ENCODE peak calls at places on chromosomes 6 and 20, in four cellular contexts. One of them, this sample, is unnamed.

GRCh38 chr6:8556370-8557018 is 121.1 kb upstream of the SLC35B3 start:
- DNase-seq in SK-N-SH: no peak
- DNase-seq in H1: no peak
- DNase-seq in HepG2: peak
- DNase-seq in this sample: no peak

GRCh38 chr20:48839083-48839482 is 11.3 kb upstream of the PREX1 start:
- DNase-seq in SK-N-SH: no peak
- DNase-seq in H1: no peak
- DNase-seq in HepG2: no peak
- DNase-seq in this sample: no peak

GRCh38 chr6:150142657-150143501 is at the start of gene PPP1R14C:
- DNase-seq in SK-N-SH: peak
- DNase-seq in H1: peak
- DNase-seq in HepG2: no peak
- DNase-seq in this sample: peak

GRCh38 chr6:105836889-105837288 is 249.2 kb upstream of the PRDM1 start:
- DNase-seq in SK-N-SH: no peak
- DNase-seq in H1: no peak
- DNase-seq in HepG2: no peak
- DNase-seq in this sample: no peak

GRCh38 chr6:122289721-122290501 is 109.5 kb upstream of the HSF2 start:
- DNase-seq in SK-N-SH: peak
- DNase-seq in H1: no peak
- DNase-seq in HepG2: peak
- DNase-seq in this sample: no peak

GRCh38 chr20:21982559-21982958 is 277.1 kb downstream of the PAX1 start:
- DNase-seq in SK-N-SH: no peak
- DNase-seq in H1: no peak
- DNase-seq in HepG2: no peak
- DNase-seq in this sample: no peak

GRCh38 chr6:155530219-155530834 is 74.7 kb upstream of the NOX3 start:
- DNase-seq in SK-N-SH: peak
- DNase-seq in H1: no peak
- DNase-seq in HepG2: peak
- DNase-seq in this sample: peak

GRCh38 chr20:60453847-60454246 is 495.6 kb downstream of the CDH26 start:
- DNase-seq in SK-N-SH: peak
- DNase-seq in H1: peak
- DNase-seq in HepG2: no peak
- DNase-seq in this sample: no peak

GRCh38 chr20:21622097-21622496 is 83.4 kb upstream of the PAX1 start:
- DNase-seq in SK-N-SH: no peak
- DNase-seq in H1: no peak
- DNase-seq in HepG2: no peak
- DNase-seq in this sample: peak

GRCh38 chr20:17794400-17794799 is 94.6 kb downstream of the BANF2 start:
- DNase-seq in SK-N-SH: no peak
- DNase-seq in H1: no peak
- DNase-seq in HepG2: no peak
- DNase-seq in this sample: no peak

GRCh38 chr6:11609324-11610071 is 71.9 kb downstream of the TMEM170B start:
- DNase-seq in SK-N-SH: no peak
- DNase-seq in H1: no peak
- DNase-seq in HepG2: no peak
- DNase-seq in this sample: no peak

GRCh38 chr6:131910219-131910589 is 41.0 kb downstream of the CCN2 start:
- DNase-seq in SK-N-SH: no peak
- DNase-seq in H1: no peak
- DNase-seq in HepG2: no peak
- DNase-seq in this sample: no peak

GRCh38 chr6:142481466-142481865 is 179.7 kb downstream of the ADGRG6 start:
- DNase-seq in SK-N-SH: no peak
- DNase-seq in H1: no peak
- DNase-seq in HepG2: no peak
- DNase-seq in this sample: no peak

GRCh38 chr20:31494131-31494530 is 19.0 kb downstream of the REM1 start:
- DNase-seq in SK-N-SH: no peak
- DNase-seq in H1: peak
- DNase-seq in HepG2: peak
- DNase-seq in this sample: no peak

GRCh38 chr6:158819977-158820632 is 937 bp upstream of the EZR start:
- DNase-seq in SK-N-SH: no peak
- DNase-seq in H1: no peak
- DNase-seq in HepG2: no peak
- DNase-seq in this sample: no peak

GRCh38 chr20:53070224-53070623 is 98.1 kb downstream of the TSHZ2 start:
- DNase-seq in SK-N-SH: no peak
- DNase-seq in H1: no peak
- DNase-seq in HepG2: no peak
- DNase-seq in this sample: no peak

GRCh38 chr20:15895560-15896084 is 677.6 kb downstream of the KIF16B start:
- DNase-seq in SK-N-SH: no peak
- DNase-seq in H1: no peak
- DNase-seq in HepG2: no peak
- DNase-seq in this sample: no peak

GRCh38 chr6:138865480-138866101 is 69.7 kb downstream of the ECT2L start:
- DNase-seq in SK-N-SH: no peak
- DNase-seq in H1: no peak
- DNase-seq in HepG2: no peak
- DNase-seq in this sample: no peak

GRCh38 chr20:41089555-41089954 is 47.8 kb upstream of the PLCG1 start:
- DNase-seq in SK-N-SH: no peak
- DNase-seq in H1: no peak
- DNase-seq in HepG2: no peak
- DNase-seq in this sample: peak

GRCh38 chr6:31270788-31271640 is 878 bp downstream of the HLA-C start:
- DNase-seq in SK-N-SH: peak
- DNase-seq in H1: peak
- DNase-seq in HepG2: no peak
- DNase-seq in this sample: peak

GRCh38 chr6:9428416-9429172 is 986.3 kb downstream of the TFAP2A start:
- DNase-seq in SK-N-SH: no peak
- DNase-seq in H1: no peak
- DNase-seq in HepG2: no peak
- DNase-seq in this sample: no peak

DNA sequence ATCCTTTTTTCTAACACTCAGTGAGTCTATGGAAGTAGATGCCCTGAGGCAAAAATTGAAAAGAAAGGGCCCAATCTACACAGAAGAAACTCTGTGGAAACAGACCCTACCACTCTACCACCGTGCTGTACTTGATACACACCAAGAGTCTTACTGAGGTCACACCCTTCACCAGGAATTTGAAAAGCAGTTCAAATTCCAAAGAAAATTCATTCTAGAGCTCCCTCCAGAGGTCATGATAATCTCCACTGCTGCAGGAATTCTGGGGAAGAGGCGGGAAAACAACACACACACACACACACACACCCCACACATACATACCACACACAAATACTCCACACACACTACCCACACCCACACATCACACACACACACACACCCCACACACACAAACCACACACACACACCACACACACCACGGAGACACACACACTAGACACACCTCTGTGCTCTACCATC is 336.8 kb downstream of the HDGFL1 start:
- DNase-seq in SK-N-SH: no peak
- DNase-seq in H1: no peak
- DNase-seq in HepG2: no peak
- DNase-seq in this sample: peak
- TF ChIP-seq JUND in SK-N-SH: no peak
- TF ChIP-seq JUND in H1: no peak
- TF ChIP-seq JUND in HepG2: no peak
- TF ChIP-seq JUND in this sample: no peak

DNA sequence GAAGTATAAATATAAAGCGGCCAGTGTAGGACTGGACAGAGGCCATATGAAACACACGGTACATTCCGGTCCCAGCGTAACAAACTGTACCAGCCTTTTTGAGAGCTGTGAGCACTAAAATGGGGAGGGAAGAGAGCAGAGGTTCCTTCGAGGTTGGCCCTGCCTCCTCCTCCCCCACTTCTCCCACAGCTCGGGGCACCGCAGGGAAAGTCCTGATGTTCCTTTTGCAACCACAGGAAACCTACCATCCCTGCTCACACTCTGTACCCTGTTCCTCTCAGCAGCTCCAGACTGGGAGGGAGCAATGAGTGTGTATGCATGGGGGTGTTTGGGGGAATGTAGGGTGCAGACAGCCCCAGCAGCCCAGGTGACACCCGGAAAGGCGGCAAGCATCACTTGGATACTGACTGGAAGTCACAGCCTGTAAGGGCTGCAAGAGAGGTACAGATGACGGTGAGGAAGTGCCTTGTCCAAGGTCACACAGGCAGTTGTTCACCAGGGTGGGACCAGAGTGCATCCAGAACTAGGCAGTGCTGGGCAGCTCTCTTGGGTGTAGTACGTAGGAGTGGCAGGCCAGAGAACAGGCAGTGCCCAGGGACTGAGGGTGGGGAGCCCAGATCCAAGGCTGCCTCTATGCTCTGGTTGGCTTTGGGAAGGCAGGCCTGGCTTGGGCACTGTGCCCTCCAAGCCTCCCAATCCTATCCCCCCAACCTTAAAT is 11.0 kb upstream of the ARMC12 start:
- DNase-seq in SK-N-SH: no peak
- DNase-seq in H1: no peak
- DNase-seq in HepG2: peak
- DNase-seq in this sample: no peak
- TF ChIP-seq JUND in SK-N-SH: no peak
- TF ChIP-seq JUND in H1: no peak
- TF ChIP-seq JUND in HepG2: no peak
- TF ChIP-seq JUND in this sample: no peak

GRCh38 chr6:126788961-126789365 is 329.5 kb upstream of the RSPO3 start:
- DNase-seq in SK-N-SH: no peak
- DNase-seq in H1: no peak
- DNase-seq in HepG2: no peak
- DNase-seq in this sample: no peak

GRCh38 chr6:126781582-126781981 is 336.9 kb upstream of the RSPO3 start:
- DNase-seq in SK-N-SH: no peak
- DNase-seq in H1: no peak
- DNase-seq in HepG2: no peak
- DNase-seq in this sample: no peak

GRCh38 chr6:126787635-126788034 is 330.8 kb upstream of the RSPO3 start:
- DNase-seq in SK-N-SH: no peak
- DNase-seq in H1: no peak
- DNase-seq in HepG2: no peak
- DNase-seq in this sample: no peak

DNA sequence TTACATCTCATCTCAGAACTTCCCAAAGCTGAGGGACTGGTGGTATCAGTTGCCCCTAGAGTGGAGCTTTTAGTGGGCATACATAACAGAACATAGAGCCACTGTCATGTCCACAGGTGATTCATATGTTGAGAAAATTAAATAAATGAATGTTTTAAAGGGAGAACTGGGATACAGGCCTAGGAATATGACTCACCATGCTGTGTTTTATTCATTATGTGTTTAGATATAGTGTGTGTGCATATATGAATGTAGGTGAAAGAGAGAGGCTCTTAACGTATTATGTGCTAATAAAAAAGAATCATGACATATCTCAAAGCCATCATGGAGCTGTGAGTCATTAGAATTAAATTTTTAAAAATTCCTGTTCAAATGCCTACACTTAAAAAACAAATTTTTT is 332.2 kb upstream of the RSPO3 start:
- DNase-seq in SK-N-SH: no peak
- DNase-seq in H1: no peak
- DNase-seq in HepG2: no peak
- DNase-seq in this sample: no peak
- TF ChIP-seq JUND in SK-N-SH: no peak
- TF ChIP-seq JUND in H1: no peak
- TF ChIP-seq JUND in HepG2: no peak
- TF ChIP-seq JUND in this sample: no peak

GRCh38 chr20:56924976-56925695 is 296.0 kb downstream of the TFAP2C start:
- DNase-seq in SK-N-SH: peak
- DNase-seq in H1: peak
- DNase-seq in HepG2: no peak
- DNase-seq in this sample: peak
- TF ChIP-seq JUND in SK-N-SH: no peak
- TF ChIP-seq JUND in H1: no peak
- TF ChIP-seq JUND in HepG2: no peak
- TF ChIP-seq JUND in this sample: no peak

GRCh38 chr6:161414180-161414579 is 140.3 kb upstream of the AGPAT4 start:
- DNase-seq in SK-N-SH: peak
- DNase-seq in H1: no peak
- DNase-seq in HepG2: no peak
- DNase-seq in this sample: no peak
- TF ChIP-seq JUND in SK-N-SH: no peak
- TF ChIP-seq JUND in H1: no peak
- TF ChIP-seq JUND in HepG2: no peak
- TF ChIP-seq JUND in this sample: no peak

GRCh38 chr6:25363429-25363828 is 84.3 kb downstream of the CARMIL1 start:
- DNase-seq in SK-N-SH: no peak
- DNase-seq in H1: no peak
- DNase-seq in HepG2: no peak
- DNase-seq in this sample: no peak

GRCh38 chr6:25359191-25359861 is 80.2 kb downstream of the CARMIL1 start:
- DNase-seq in SK-N-SH: no peak
- DNase-seq in H1: no peak
- DNase-seq in HepG2: no peak
- DNase-seq in this sample: peak

GRCh38 chr6:25365159-25365558 is 86.0 kb downstream of the CARMIL1 start:
- DNase-seq in SK-N-SH: no peak
- DNase-seq in H1: no peak
- DNase-seq in HepG2: no peak
- DNase-seq in this sample: no peak

GRCh38 chr6:25360611-25361010 is 81.4 kb downstream of the CARMIL1 start:
- DNase-seq in SK-N-SH: no peak
- DNase-seq in H1: no peak
- DNase-seq in HepG2: no peak
- DNase-seq in this sample: no peak

DNA sequence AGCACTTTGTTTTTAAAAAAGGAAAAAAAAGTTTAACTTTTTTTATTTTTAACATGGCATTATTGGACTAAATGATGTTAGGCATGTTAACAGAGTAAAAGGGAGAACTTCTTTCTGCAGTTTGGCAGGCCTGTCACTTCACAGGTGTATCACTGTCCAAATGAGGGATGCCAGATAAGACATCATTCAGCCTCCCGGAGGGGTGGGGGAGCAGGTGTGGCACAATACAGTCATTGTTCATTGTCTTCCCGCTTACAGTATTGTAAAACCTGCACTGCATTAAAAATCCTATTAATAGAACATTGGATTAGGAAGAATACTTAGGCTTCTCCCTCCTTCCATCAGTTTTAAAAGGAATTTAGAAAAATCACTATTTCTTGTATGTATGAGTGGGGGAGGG is 80.7 kb downstream of the CARMIL1 start:
- DNase-seq in SK-N-SH: no peak
- DNase-seq in H1: no peak
- DNase-seq in HepG2: no peak
- DNase-seq in this sample: no peak
- TF ChIP-seq JUND in SK-N-SH: no peak
- TF ChIP-seq JUND in H1: no peak
- TF ChIP-seq JUND in HepG2: no peak
- TF ChIP-seq JUND in this sample: no peak